ENCODE peak calls at places on chromosomes 3 and 15, in four cellular contexts. E is NCI-H1092 treated with DMSO at 0.1 percent for 48 hours; T is dorsolateral prefrontal cortex; P is activated CD8-positive, alpha-beta memory T cell treated with anti-CD3 and anti-CD28 coated beads for 48 hours. U is an unnamed sample.

GRCh38 chr3:108493862-108494261 is 16.5 kb downstream of the MYH15 start:
- DNase-seq in E (no peak), T (no peak), P (no peak), U (no peak)

GRCh38 chr3:154023148-154023547 is 98.0 kb upstream of the ARHGEF26 start:
- DNase-seq in E (no peak), T (no peak), P (no peak), U (no peak)

GRCh38 chr15:48875241-48875640 is 2.7 kb upstream of the EID1 start:
- DNase-seq in E (no peak), T (no peak), P (no peak), U (no peak)

GRCh38 chr3:33229947-33230346 is 11.3 kb upstream of the SUSD5 start:
- DNase-seq in E (no peak), T (no peak), P (no peak), U (no peak)

GRCh38 chr3:47762233-47762632 is 19.5 kb downstream of the SMARCC1 start:
- DNase-seq in E (no peak), T (no peak), P (no peak), U (no peak)

GRCh38 chr3:2851835-2852234 is 258.3 kb downstream of the IL5RA start:
- DNase-seq in E (no peak), T (no peak), P (no peak), U (no peak)

GRCh38 chr3:124621498-124621897 is 108.8 kb upstream of the UMPS start:
- DNase-seq in E (no peak), T (no peak), P (no peak), U (no peak)

GRCh38 chr3:98906230-98906629 is 4.7 kb upstream of the DCBLD2 start:
- DNase-seq in E (no peak), T (no peak), P (no peak), U (no peak)

U was measured in H1.